ENCODE peak calls at places on chromosomes 2 and 18, in four cellular contexts. P is A172, T is progenitor cell of endocrine pancreas, N is NCI-H1694. B is an unnamed sample.

GRCh38 chr2:171726841-171727460 is 39.7 kb downstream of the DYNC1I2 start:
- DNase-seq in N (no peak), T (no peak), P (no peak), B (no peak)

GRCh38 chr2:230723363-230723762 is 10.7 kb downstream of the CAB39 start:
- DNase-seq in T (no peak), P (no peak), N (no peak), B (no peak)

GRCh38 chr18:63273170-63273925 is 46.2 kb downstream of the BCL2 start:
- DNase-seq in T (no peak), P (no peak), N (no peak), B (no peak)

GRCh38 chr2:109124982-109125594 is 3.9 kb upstream of the SH3RF3 start:
- DNase-seq in T (no peak), N (no peak), P (peak; percentile 66), B (no peak)

GRCh38 chr2:71154798-71155197 is 24.4 kb downstream of the MPHOSPH10 start:
- DNase-seq in N (no peak), P (no peak), T (no peak), B (peak; percentile 91)

GRCh38 chr2:38435775-38436174 is 58.7 kb upstream of the ATL2 start:
- DNase-seq in P (no peak), N (no peak), T (no peak), B (no peak)

GRCh38 chr2:240965296-240965904 is 33.0 kb upstream of the SNED1 start:
- DNase-seq in P (no peak), N (no peak), T (no peak), B (no peak)

GRCh38 chr2:240149943-240150784 is 9.7 kb upstream of the OTOS start:
- DNase-seq in T (peak; percentile 62), P (peak; percentile 31), N (peak; percentile 38), B (peak; percentile 77)

GRCh38 chr2:232315049-232315922 is 63.3 kb upstream of the ALPP start:
- DNase-seq in P (peak; percentile 95), N (no peak), T (no peak), B (no peak)

GRCh38 chr2:111975053-111975552 is 76.7 kb downstream of the MERTK start:
- DNase-seq in N (no peak), P (peak; percentile 97), T (no peak), B (no peak)

GRCh38 chr2:215428060-215428910 is 7.6 kb downstream of the FN1 start:
- DNase-seq in P (no peak), T (no peak), N (no peak), B (no peak)

GRCh38 chr2:75954761-75955160 is 244.0 kb upstream of the GCFC2 start:
- DNase-seq in N (no peak), P (no peak), T (no peak), B (no peak)

GRCh38 chr18:31977270-31977872 is 34.4 kb upstream of the TRAPPC8 start:
- DNase-seq in P (peak; percentile 50), T (no peak), N (peak; percentile 25), B (peak; percentile 83)

GRCh38 chr2:234911271-234911670 is 40.5 kb upstream of the SH3BP4 start:
- DNase-seq in P (peak; percentile 47), N (no peak), T (no peak), B (no peak)

GRCh38 chr2:101775636-101776035 is 78.1 kb downstream of the MAP4K4 start:
- DNase-seq in T (no peak), N (no peak), P (no peak), B (peak; percentile 4)

GRCh38 chr2:222952204-222952603 is 91.4 kb downstream of the ACSL3 start:
- DNase-seq in N (no peak), P (no peak), T (no peak), B (no peak)

GRCh38 chr18:79750980-79751571 is 46.7 kb upstream of the KCNG2 start:
- DNase-seq in N (no peak), P (no peak), T (no peak), B (no peak)

GRCh38 chr2:8729939-8730338 is 48.1 kb downstream of the ID2 start:
- DNase-seq in T (no peak), N (no peak), P (peak; percentile 30), B (no peak)

GRCh38 chr2:199798004-199798403 is 53.0 kb downstream of the FTCDNL1 start:
- DNase-seq in P (no peak), T (no peak), N (no peak), B (no peak)

GRCh38 chr18:31102941-31103340 is 720 bp upstream of the DSC2 start:
- DNase-seq in P (no peak), N (no peak), T (no peak), B (no peak)

GRCh38 chr2:188466761-188467160 is 175.1 kb downstream of the GULP1 start:
- DNase-seq in P (no peak), T (no peak), N (no peak), B (no peak)

GRCh38 chr2:96122391-96122790 is 6.0 kb upstream of the ADRA2B start:
- DNase-seq in N (no peak), P (no peak), T (no peak), B (no peak)